ENCODE peak calls at places on chromosome 21, in five cellular contexts. A is astrocyte, C is left cardiac atrium, H is AG09319, L is COR-L47. V is an unnamed sample.

GRCh38 chr21:31414601-31415000 is 70.5 kb upstream of the TIAM1 start:
- DNase-seq in A (no peak), C (no peak), H (no peak), L (no peak), V (no peak)

GRCh38 chr21:45801129-45801735 is 157.7 kb downstream of the PCBP3 start:
- DNase-seq in A (no peak), C (no peak), H (no peak), L (no peak), V (no peak)

GRCh38 chr21:15445327-15445726 is 284.5 kb upstream of the USP25 start:
- DNase-seq in A (no peak), C (no peak), H (no peak), L (no peak), V (no peak)

GRCh38 chr21:45887788-45888187 is 93.8 kb upstream of the COL6A1 start:
- DNase-seq in A (no peak), C (peak; percentile 77), H (no peak), L (peak; percentile 51), V (no peak)

GRCh38 chr21:32190491-32191144 is 88.2 kb downstream of the MIS18A start:
- DNase-seq in A (no peak), C (no peak), H (no peak), L (no peak), V (no peak)

GRCh38 chr21:31501921-31502320 is 157.6 kb upstream of the SOD1 start:
- DNase-seq in A (no peak), C (no peak), H (no peak), L (no peak), V (no peak)

GRCh38 chr21:44375281-44375651 is 21.8 kb downstream of the TRPM2 start:
- DNase-seq in A (no peak), C (no peak), H (no peak), L (no peak), V (no peak)

GRCh38 chr21:34599534-34600101 is 15.3 kb downstream of the RCAN1 start:
- DNase-seq in A (no peak), C (no peak), H (no peak), L (no peak), V (no peak)

GRCh38 chr21:20661221-20661620 is 337.0 kb upstream of the NCAM2 start:
- DNase-seq in A (no peak), C (no peak), H (no peak), L (no peak), V (no peak)

GRCh38 chr21:37082375-37082774 is 9.3 kb downstream of the TTC3 start:
- DNase-seq in A (no peak), C (no peak), H (no peak), L (no peak), V (no peak)

GRCh38 chr21:44727757-44728156 is 16.4 kb upstream of the TSPEAR start:
- DNase-seq in A (no peak), C (no peak), H (no peak), L (no peak), V (no peak)